ENCODE peak calls at places on chromosomes 2 and 18, in four cellular contexts. K is K562, T is GM12878, P is HepG2. V is an unnamed sample.
A peak's percentile ranks its signal among the peaks of the same experiment; 100 is the strongest.

GRCh38 chr18:2958819-2959298 is 54.1 kb downstream of the LPIN2 start:
- DNase-seq in K (no peak), T (no peak), P (no peak), V (no peak)

GRCh38 chr18:59822612-59823275 is 77.1 kb upstream of the PMAIP1 start:
- DNase-seq in K (no peak), T (no peak), P (no peak), V (no peak)

GRCh38 chr2:10243926-10244270 is 58.8 kb upstream of the HPCAL1 start:
- DNase-seq in K (no peak), T (no peak), P (no peak), V (no peak)

GRCh38 chr18:78924301-78925192 is 55.1 kb upstream of the SALL3 start:
- DNase-seq in K (no peak), T (no peak), P (no peak), V (no peak)

GRCh38 chr2:191836471-191836852 is 10.4 kb downstream of the CAVIN2 start:
- DNase-seq in K (peak; percentile 21), T (no peak), P (no peak), V (no peak)

GRCh38 chr2:53896864-53897263 is 37.1 kb upstream of the GPR75 start:
- DNase-seq in K (no peak), T (no peak), P (peak; percentile 10), V (peak; percentile 61)

GRCh38 chr2:71071681-71072398 is 3.4 kb downstream of the NAGK start:
- DNase-seq in K (peak; percentile 36), T (peak; percentile 94), P (no peak), V (no peak)

GRCh38 chr2:165203689-165204559 is at the start of gene SCN3A:
- DNase-seq in K (peak; percentile 8), T (no peak), P (peak; percentile 54), V (peak; percentile 4)

GRCh38 chr18:9734189-9734588 is 26.1 kb downstream of the RAB31 start:
- DNase-seq in K (no peak), T (no peak), P (peak; percentile 70), V (no peak)

GRCh38 chr2:24837996-24838513 is 44.8 kb downstream of the CENPO start:
- DNase-seq in K (no peak), T (no peak), P (no peak), V (no peak)

GRCh38 chr2:186307871-186308270 is 178.2 kb upstream of the ZC3H15 start:
- DNase-seq in K (no peak), T (no peak), P (no peak), V (no peak)

DNA sequence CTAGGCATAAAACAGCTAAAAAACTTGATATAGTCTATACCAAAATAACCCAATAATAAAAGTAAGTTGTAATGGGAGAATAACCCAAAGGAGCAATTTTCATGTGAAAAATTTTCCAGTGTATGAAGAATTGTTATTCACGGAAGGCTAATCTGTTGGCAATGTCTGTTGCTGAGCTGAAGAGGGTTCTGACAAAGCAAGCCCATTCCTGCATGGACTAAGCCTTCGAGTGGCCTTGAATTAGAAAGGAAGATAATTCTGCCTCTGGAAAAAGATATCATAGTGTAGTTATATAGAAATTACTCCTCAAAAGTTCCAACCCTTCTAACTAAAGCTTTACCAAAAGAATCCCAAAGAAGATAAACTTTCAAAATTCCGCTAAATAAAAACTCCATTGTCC is 101.5 kb downstream of the MAP2 start:
- DNase-seq in K (no peak), T (no peak), P (no peak), V (no peak)
- TF ChIP-seq CHD4 in K (no peak), T (no peak), P (no peak), V (no peak)

GRCh38 chr2:36771671-36772070 is 75.2 kb downstream of the VIT start:
- DNase-seq in K (no peak), T (no peak), P (no peak), V (no peak)

GRCh38 chr2:36769106-36769505 is 72.6 kb downstream of the VIT start:
- DNase-seq in K (no peak), T (no peak), P (no peak), V (no peak)

GRCh38 chr2:36773947-36774346 is 77.4 kb downstream of the VIT start:
- DNase-seq in K (no peak), T (no peak), P (no peak), V (no peak)

DNA sequence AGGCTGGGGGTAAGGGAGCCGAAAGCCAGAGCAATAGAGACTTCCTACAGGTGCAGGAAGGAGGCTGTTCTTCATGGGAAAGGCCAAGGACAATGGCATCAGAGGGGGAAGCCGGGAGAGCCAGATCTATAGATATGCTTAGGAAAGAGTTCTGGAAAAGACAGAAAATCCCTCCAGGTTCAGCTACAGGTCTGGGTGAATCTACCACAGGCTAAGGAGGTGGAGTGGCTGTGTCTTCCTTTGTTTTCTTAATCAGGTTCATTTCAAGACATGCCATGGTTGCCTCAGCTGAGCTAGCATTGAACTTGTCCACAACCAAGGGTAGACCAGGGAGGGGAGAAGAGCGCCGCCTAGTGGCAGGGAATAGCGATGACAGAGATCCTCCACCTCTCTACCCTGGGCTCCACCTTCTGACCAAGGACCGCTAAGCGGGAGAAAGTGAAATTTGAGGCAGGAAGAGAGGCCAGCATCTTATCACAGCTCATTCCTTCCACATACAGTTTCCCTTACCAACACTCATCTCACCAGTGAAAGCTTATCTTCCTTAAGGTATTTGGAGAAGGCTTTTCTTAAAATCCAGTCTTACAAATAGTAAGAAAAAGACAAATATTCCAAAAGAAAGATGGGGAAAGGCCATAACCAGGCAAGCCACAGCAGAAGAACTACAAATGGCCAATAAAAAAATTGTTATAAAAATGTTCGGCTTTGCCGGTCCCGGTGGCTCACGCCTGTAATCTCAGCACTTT is 74.2 kb downstream of the VIT start:
- DNase-seq in K (peak; percentile 81), T (no peak), P (peak; percentile 67), V (peak; percentile 76)
- TF ChIP-seq MYC in K (no peak), T (no peak), P (no peak), V (no peak)

GRCh38 chr2:189149981-189150380 is 29.6 kb downstream of the COL5A2 start:
- DNase-seq in K (no peak), T (no peak), P (no peak), V (peak; percentile 54)
- H3K4me2 ChIP-seq in K (no peak overlapping the region), T (no peak overlapping the region), P (no peak overlapping the region), V (peak overlapping the region; percentile 58)

GRCh38 chr2:34652636-34653035 is 1053.5 kb upstream of the FAM98A start:
- DNase-seq in K (no peak), T (no peak), P (no peak), V (no peak)
- TF ChIP-seq CHD4 in K (no peak), T (no peak), P (no peak), V (no peak)

DNA sequence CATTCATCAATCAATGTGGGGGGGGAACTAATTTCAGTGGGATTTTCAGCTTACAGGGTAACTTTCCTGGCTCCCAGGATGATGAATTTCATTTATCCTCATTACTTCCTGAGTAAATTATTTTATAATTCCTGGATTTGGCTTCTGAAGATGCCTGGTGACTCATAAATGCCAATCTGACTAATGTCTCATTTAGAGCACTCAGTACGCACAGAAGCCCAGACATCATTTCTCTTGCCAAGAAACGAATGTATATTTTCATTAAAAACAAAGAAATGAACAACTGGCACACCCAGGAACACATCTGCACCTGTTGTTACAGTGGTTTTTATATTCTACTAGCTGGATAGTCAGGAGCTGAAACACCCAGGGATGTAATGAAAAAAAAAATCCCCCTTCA is 129.5 kb downstream of the PID1 start:
- DNase-seq in K (no peak), T (no peak), P (no peak), V (no peak)
- TF ChIP-seq MYC in K (no peak), T (no peak), P (no peak), V (no peak)

DNA sequence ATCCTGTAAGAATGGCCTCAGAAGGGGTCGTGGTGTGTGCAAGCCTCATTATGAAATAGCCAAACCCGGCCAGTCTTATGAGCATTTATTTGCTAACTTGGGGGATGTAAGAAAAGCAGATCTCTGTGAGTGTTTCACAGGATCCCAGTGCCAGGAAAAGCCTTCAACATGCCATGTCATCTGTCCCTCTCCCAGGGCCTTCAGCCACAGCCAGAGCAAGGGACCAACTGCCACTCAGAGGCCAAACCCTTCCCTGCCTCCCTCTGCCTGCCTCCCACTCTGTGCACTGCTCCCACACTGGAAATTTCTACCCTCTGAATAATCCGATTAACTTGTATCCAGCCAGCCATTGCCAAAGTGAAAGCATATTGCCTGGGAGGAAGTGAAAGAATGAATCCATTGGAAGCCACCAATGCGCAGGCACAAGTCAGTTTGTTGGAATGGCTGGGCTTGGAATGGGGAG is 146.8 kb upstream of the NCK2 start:
- DNase-seq in K (no peak), T (no peak), P (no peak), V (no peak)
- H3K4me2 ChIP-seq in K (no peak overlapping the region), T (no peak overlapping the region), P (no peak overlapping the region), V (no peak overlapping the region)